ENCODE peak calls at places on chromosomes 2 and 18, in seven cellular contexts. V, K, G, F, U, Q and R are unnamed samples.

GRCh38 chr2:215486973-215487372 is 51.1 kb upstream of the FN1 start:
- DNase-seq in V (no peak), K (no peak), G (no peak), F (no peak), U (no peak), Q (no peak), R (no peak)

GRCh38 chr2:106977707-106978106 is 91.7 kb upstream of the ST6GAL2 start:
- DNase-seq in V (no peak), K (no peak), G (no peak), F (no peak), U (no peak), Q (no peak), R (no peak)

GRCh38 chr2:125398738-125399473 is 1257.1 kb upstream of the GYPC start:
- DNase-seq in V (no peak), K (no peak), G (no peak), F (no peak), U (no peak), Q (no peak), R (no peak)

GRCh38 chr2:186605041-186605440 is 15.2 kb downstream of the ITGAV start:
- DNase-seq in V (no peak), K (no peak), G (no peak), F (peak; percentile 15), U (no peak), Q (no peak), R (no peak)

GRCh38 chr2:108287169-108287568 is 1.5 kb upstream of the SULT1C2 start:
- DNase-seq in V (no peak), K (no peak), G (no peak), F (no peak), U (no peak), Q (no peak), R (no peak)

GRCh38 chr18:23071285-23071684 is 64.0 kb upstream of the CABLES1 start:
- DNase-seq in V (no peak), K (peak; percentile 78), G (no peak), F (peak; percentile 58), U (peak; percentile 44), Q (no peak), R (peak; percentile 50)

GRCh38 chr2:181169459-181169858 is 189.1 kb downstream of the UBE2E3 start:
- DNase-seq in V (no peak), K (no peak), G (no peak), F (no peak), U (no peak), Q (no peak), R (no peak)

GRCh38 chr2:131584380-131584779 is 56.7 kb downstream of the CCDC74A start:
- DNase-seq in V (no peak), K (no peak), G (no peak), F (no peak), U (no peak), Q (no peak), R (no peak)

GRCh38 chr18:46567196-46567595 is 89.8 kb downstream of the LOXHD1 start:
- DNase-seq in V (no peak), K (no peak), G (no peak), F (no peak), U (no peak), Q (no peak), R (no peak)

GRCh38 chr18:61697306-61697909 is 195.4 kb downstream of the RNF152 start:
- DNase-seq in V (no peak), K (no peak), G (no peak), F (no peak), U (no peak), Q (no peak), R (no peak)

GRCh38 chr2:161423351-161424178 is 7.5 kb downstream of the TBR1 start:
- DNase-seq in V (no peak), K (no peak), G (no peak), F (no peak), U (peak; percentile 25), Q (no peak), R (no peak)
- H3K9me3 ChIP-seq in V (no peaks in the 10 kb centered on the region), K (no peaks in the 10 kb centered on the region), G (no peaks in the 10 kb centered on the region), F (no peaks in the 10 kb centered on the region), U (no peaks in the 10 kb centered on the region), Q (no peaks in the 10 kb centered on the region), R (peaks cover 7% of the 10 kb centered on the region)

GRCh38 chr2:191244350-191244749 is 854 bp upstream of the MYO1B start:
- DNase-seq in V (no peak), K (no peak), G (no peak), F (no peak), U (no peak), Q (no peak), R (no peak)

GRCh38 chr2:191245869-191246531 is 796 bp downstream of the MYO1B start:
- DNase-seq in V (peak; percentile 61), K (peak; percentile 89), G (peak; percentile 75), F (peak; percentile 78), U (peak; percentile 84), Q (peak; percentile 75), R (peak; percentile 57)

GRCh38 chr2:191243154-191243553 is 2.0 kb upstream of the MYO1B start:
- DNase-seq in V (no peak), K (no peak), G (no peak), F (no peak), U (no peak), Q (no peak), R (no peak)

GRCh38 chr2:191246820-191247380 is 1.7 kb downstream of the MYO1B start:
- DNase-seq in V (no peak), K (no peak), G (peak; percentile 20), F (no peak), U (peak; percentile 26), Q (no peak), R (no peak)

DNA sequence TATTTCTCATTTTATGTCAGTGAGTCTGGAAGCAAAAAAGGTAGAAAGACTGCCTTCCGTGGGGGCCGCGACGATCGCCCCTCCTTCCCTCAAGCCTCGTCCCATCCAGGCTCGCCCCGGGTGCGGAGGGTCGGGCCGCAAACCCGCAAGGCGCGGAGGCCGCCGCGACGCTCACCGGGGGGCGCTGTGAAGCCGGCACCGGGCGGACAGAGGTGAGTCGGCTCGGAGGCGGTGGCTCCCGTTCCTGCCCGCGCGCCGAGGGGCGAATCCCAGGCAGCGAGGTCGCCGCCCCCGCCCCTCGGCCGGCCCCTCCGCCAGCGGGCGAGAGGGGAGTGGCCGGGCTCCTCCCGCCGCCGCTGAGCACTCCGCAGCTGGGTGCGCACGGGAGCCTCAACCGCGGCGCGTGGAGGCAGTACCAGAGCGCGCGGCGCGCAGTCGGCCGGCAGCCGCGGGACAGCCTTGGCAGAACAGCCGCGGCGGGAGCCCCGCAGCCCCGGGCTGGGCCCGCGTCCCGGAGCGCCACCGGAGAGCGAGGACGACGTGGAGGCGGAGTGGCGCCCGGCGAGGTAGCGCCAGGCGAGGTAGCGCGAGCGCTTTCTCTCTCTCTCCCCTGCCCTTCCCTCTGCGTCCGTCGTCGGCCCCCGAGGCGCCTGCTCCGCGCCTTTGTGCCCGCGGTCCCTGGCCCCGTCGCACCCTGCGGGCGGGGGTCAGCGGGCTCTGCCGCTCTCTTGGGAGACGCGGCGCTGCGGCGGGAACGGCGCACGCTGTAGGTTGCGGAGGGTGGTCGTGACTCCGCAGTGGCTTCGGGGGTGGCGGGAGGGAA is at the start of gene MYO1B:
- DNase-seq in V (peak; percentile 58), K (peak; percentile 90), G (peak; percentile 88), F (peak; percentile 92), U (peak; percentile 82), Q (peak; percentile 84), R (peak; percentile 75)
- H3K27ac ChIP-seq in V (peak within 1 kb of the TSS; percentile 89), K (peak within 1 kb of the TSS; percentile 88), G (peak within 1 kb of the TSS; percentile 39), F (peak within 1 kb of the TSS; percentile 91), U (peak within 1 kb of the TSS; percentile 85), Q (peak within 1 kb of the TSS; percentile 80), R (peak within 1 kb of the TSS; percentile 85)

GRCh38 chr18:79902640-79903039 is 48.8 kb downstream of the SLC66A2 start:
- DNase-seq in V (no peak), K (no peak), G (no peak), F (no peak), U (no peak), Q (peak; percentile 60), R (no peak)
- H3K9me3 ChIP-seq in V (peaks cover 13% of the 10 kb centered on the region), K (no peaks in the 10 kb centered on the region), G (peaks cover 4% of the 10 kb centered on the region), F (peaks cover 23% of the 10 kb centered on the region), U (no peaks in the 10 kb centered on the region), Q (peaks cover 34% of the 10 kb centered on the region), R (peaks cover 14% of the 10 kb centered on the region)

DNA sequence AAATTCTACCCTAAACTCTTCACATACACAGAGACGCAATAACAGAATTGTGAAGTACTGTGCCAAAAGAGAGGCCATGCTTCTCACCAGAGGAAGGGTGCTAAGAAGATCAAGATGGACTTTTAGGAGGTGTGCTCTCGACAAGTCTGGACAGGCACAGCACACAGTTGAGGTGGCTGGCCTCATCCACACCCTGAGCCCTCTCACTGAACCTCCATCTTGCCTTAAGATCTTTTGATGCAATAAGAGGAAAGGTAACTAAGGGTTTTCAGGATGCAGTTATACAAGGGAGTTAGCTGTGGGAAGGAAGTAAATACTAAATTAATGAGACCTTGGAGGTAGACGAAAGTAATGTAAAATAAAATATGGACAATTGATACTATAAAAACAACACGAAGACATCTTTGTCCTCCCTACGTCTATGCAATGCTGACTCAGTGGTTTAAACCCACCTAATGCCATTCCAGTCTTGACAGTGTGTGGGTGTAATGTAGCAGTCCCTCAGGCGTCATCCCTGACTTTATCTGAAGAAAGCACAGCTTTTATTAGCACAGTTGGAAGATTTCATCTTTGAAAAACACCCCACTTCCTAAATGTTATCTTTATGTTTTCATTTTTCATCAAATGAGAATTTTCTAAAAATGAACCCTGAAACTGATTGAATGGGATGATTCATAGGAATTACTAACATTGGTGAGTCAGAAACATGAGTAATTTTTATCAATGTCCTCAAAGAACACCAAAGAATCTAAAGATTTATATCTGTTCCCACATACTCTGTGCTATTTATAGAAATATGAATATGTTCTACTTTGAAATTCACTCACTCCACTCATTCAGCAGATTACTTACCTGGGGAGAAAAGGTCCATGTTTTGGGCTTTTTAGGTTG is 34.0 kb upstream of the MALL start:
- DNase-seq in V (peak; percentile 27), K (no peak), G (peak; percentile 91), F (no peak), U (no peak), Q (no peak), R (no peak)
- H3K27ac ChIP-seq in V (peak overlapping the region; percentile 39), K (no peak overlapping the region), G (peak overlapping the region; percentile 98), F (no peak overlapping the region), U (no peak overlapping the region), Q (no peak overlapping the region), R (no peak overlapping the region)